ENCODE peak calls at places on chromosomes 2 and 18, in four cellular contexts. G, R, T and X are unnamed samples.

GRCh38 chr2:70472256-70472905 is 81.2 kb downstream of the TGFA start:
- DNase-seq in G (no peak), R (peak; percentile 35), T (no peak), X (no peak)

GRCh38 chr2:112891333-112891950 is 19.5 kb upstream of the IL37 start:
- DNase-seq in G (no peak), R (peak; percentile 89), T (no peak), X (no peak)

GRCh38 chr2:11578081-11578948 is 44.5 kb downstream of the GREB1 start:
- DNase-seq in G (no peak), R (no peak), T (no peak), X (no peak)

GRCh38 chr2:48448274-48449061 is 81.5 kb upstream of the STON1 start:
- DNase-seq in G (peak; percentile 89), R (no peak), T (peak; percentile 71), X (no peak)

GRCh38 chr2:30239308-30240161 is 8.2 kb downstream of the LBH start:
- DNase-seq in G (peak; percentile 84), R (peak; percentile 89), T (peak; percentile 67), X (peak; percentile 65)

GRCh38 chr18:57859314-57859713 is 56.2 kb upstream of the ATP8B1 start:
- DNase-seq in G (peak; percentile 26), R (peak; percentile 68), T (no peak), X (no peak)

GRCh38 chr2:147348886-147349285 is 495.9 kb upstream of the ACVR2A start:
- DNase-seq in G (no peak), R (no peak), T (no peak), X (no peak)

GRCh38 chr2:71882949-71883472 is 264.7 kb downstream of the CYP26B1 start:
- DNase-seq in G (peak; percentile 94), R (peak; percentile 14), T (peak; percentile 78), X (no peak)

GRCh38 chr2:74328573-74328972 is 14.6 kb downstream of the SLC4A5 start:
- DNase-seq in G (no peak), R (no peak), T (no peak), X (no peak)

GRCh38 chr18:23776306-23776705 is 87.1 kb downstream of the LAMA3 start:
- DNase-seq in G (no peak), R (no peak), T (no peak), X (no peak)

GRCh38 chr18:27075828-27076227 is 109.3 kb downstream of the CHST9 start:
- DNase-seq in G (no peak), R (no peak), T (no peak), X (no peak)

GRCh38 chr2:204635478-204635877 is 90.2 kb downstream of the PARD3B start:
- DNase-seq in G (no peak), R (no peak), T (no peak), X (no peak)

GRCh38 chr18:63908858-63909257 is 1.1 kb downstream of the SERPINB10 start:
- DNase-seq in G (no peak), R (no peak), T (no peak), X (no peak)

GRCh38 chr2:223084873-223085272 is 32.9 kb downstream of the KCNE4 start:
- DNase-seq in G (no peak), R (peak; percentile 62), T (peak; percentile 41), X (no peak)

GRCh38 chr2:12493031-12493513 is 223.7 kb upstream of the TRIB2 start:
- DNase-seq in G (peak; percentile 57), R (peak; percentile 96), T (peak; percentile 93), X (no peak)

GRCh38 chr2:39665811-39666488 is at the start of gene TMEM178A:
- DNase-seq in G (peak; percentile 15), R (peak; percentile 70), T (no peak), X (no peak)

GRCh38 chr2:39730685-39731302 is 48.3 kb downstream of the THUMPD2 start:
- DNase-seq in G (peak; percentile 46), R (peak; percentile 74), T (peak; percentile 35), X (no peak)

GRCh38 chr2:37317746-37318145 is 6.9 kb downstream of the PRKD3 start:
- DNase-seq in G (no peak), R (no peak), T (no peak), X (no peak)

GRCh38 chr18:57737661-57738060 is 65.5 kb downstream of the ATP8B1 start:
- DNase-seq in G (peak; percentile 99), R (no peak), T (peak; percentile 99), X (no peak)

GRCh38 chr2:96261328-96262003 is 4.3 kb downstream of the TMEM127 start:
- DNase-seq in G (no peak), R (no peak), T (no peak), X (no peak)

GRCh38 chr2:222671259-222672067 is at the start of gene MOGAT1:
- DNase-seq in G (peak; percentile 14), R (peak; percentile 83), T (no peak), X (no peak)

GRCh38 chr2:30293303-30293912 is 62.1 kb downstream of the LBH start:
- DNase-seq in G (peak; percentile 82), R (peak; percentile 53), T (peak; percentile 100), X (no peak)

GRCh38 chr2:52881606-52882005 is 886.0 kb upstream of the CHAC2 start:
- DNase-seq in G (peak; percentile 67), R (no peak), T (peak; percentile 91), X (no peak)

GRCh38 chr18:77749189-77749588 is 499.5 kb downstream of the GALR1 start:
- DNase-seq in G (no peak), R (peak; percentile 34), T (no peak), X (no peak)

GRCh38 chr2:201433389-201433995 is 17.8 kb downstream of the TRAK2 start:
- DNase-seq in G (no peak), R (peak; percentile 68), T (no peak), X (no peak)

GRCh38 chr18:2570772-2571199 is 519 bp downstream of the METTL4 start:
- DNase-seq in G (peak; percentile 83), R (peak; percentile 82), T (peak; percentile 64), X (no peak)

DNA sequence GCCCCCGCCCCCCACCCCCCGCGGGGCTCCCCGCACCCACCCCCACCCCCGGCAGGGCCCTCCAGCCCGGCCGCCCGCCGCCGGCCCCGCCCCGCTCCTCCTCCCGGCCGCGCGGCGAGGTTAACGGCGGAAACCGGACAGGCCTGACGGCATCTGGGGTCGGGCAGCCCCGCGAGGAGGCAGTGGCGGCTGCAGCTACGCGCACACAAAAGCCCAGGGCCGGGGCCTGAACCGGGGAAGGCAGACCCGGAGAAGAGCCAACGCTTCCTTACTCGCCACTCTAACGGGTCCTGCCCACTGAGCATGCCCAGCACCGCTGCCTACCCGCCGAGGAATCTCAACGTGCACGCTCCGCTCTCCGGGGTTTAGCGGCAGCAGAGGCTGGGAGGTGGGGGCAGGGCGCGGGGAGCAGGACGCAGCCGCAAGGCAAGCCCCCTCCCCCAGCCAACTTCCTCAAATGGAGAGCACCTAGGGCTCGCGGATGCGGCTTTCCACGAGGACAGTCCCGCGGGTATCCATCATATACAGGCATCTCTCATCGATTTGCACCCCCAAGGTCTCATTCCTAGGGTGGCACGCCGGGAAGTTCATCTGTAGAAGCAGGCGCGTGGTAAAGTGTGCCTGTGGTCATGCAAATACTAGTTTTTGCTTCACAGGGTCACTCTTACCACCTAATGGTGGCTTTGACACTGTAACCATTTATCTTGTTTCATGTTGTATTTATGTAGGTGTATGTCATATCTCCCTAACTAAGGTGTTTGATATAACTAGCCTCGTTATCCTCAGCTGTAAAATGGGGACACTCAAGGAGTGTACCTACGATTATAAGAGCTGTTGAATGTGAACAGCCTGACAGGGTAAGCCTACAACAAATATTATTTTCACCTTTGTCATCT is at the start of gene MEMO1:
- DNase-seq in G (peak; percentile 94), R (peak; percentile 98), T (peak; percentile 92), X (peak; percentile 90)
- H3K4ac ChIP-seq in G (peak within 1 kb of the TSS; percentile 85), R (no peak within 1 kb of the TSS), T (peak within 1 kb of the TSS; percentile 91), X (peak within 1 kb of the TSS; percentile 53)

DNA sequence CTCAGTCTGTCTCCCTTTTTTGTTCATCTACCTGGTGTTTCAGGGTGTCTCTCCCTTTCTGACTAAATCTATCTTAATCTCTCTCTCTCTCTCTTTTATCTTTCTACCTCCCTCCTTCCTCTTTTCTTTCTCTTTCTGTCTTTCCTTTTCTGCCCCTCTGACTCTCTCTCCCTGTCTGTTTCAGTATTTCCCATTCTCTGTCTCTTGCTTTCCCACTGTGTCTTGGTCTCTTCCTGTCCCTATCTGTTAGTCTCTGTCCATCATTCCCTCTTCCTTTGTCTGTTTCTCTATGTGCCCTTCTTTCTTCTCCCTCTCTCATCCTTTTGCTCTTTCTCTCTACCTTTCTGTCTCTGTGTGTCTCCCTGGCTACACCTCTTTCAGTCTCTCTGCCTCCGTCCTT is 56.7 kb downstream of the R3HDM1 start:
- DNase-seq in G (no peak), R (no peak), T (no peak), X (no peak)
- H3K23ac ChIP-seq in G (no peak overlapping the region), R (no peak overlapping the region), T (no peak overlapping the region), X (no peak overlapping the region)

GRCh38 chr2:213185147-213185822 is 33.9 kb upstream of the IKZF2 start:
- DNase-seq in G (no peak), R (no peak), T (no peak), X (no peak)

GRCh38 chr2:213188533-213188867 is 37.1 kb upstream of the IKZF2 start:
- DNase-seq in G (no peak), R (no peak), T (no peak), X (no peak)

GRCh38 chr2:213187386-213187785 is 36.0 kb upstream of the IKZF2 start:
- DNase-seq in G (no peak), R (no peak), T (peak; percentile 24), X (no peak)

GRCh38 chr2:213187833-213188532 is 36.6 kb upstream of the IKZF2 start:
- DNase-seq in G (peak; percentile 54), R (peak; percentile 98), T (peak; percentile 60), X (peak; percentile 80)

DNA sequence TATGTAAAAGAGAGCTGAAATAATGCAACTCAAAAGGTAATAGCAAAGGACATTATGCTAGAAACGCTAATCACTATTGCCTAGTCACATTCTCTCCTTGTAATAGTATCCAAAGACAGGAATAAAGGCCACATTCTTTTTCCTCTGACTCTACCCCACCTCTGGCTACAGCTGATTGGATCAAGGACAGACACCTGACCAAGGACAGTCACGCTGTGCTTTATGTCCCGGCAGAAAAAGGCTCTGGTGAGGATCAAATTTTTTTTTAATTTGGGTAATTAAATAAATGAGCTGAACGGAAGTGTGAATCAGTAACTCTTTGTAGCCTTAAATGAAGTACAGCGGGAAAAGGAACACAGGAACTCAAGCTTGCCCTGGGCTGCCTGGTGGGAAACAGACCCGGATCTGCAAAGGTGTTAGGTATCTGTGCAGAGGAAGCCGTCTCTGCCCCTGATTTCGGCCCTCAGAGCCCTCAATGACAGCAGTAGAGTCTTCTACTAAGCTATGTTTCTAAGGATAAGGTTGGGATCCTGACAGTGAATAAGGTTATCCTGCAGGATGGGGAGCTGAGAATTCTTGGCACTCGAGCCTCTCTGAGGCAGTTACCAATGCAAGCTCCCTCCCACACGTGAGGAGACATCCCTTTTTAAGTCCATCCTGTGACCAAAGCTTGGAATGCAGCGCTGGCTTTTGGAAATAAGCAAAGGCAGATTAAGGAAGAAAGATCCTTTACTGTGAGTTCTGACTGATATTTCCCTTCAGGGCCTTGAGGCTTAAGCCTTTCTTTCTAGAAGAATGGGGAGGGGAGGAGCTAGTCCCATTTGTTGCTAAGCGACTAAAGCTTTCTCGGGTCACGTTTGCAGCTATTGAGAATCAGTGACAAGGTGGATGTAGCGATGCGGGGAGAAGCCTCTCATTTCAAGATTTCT is 37.8 kb upstream of the IKZF2 start:
- DNase-seq in G (peak; percentile 35), R (peak; percentile 95), T (peak; percentile 52), X (peak; percentile 86)
- H4K8ac ChIP-seq in G (peak overlapping the region; percentile 66), R (no peak overlapping the region), T (peak overlapping the region; percentile 77), X (no peak overlapping the region)

GRCh38 chr2:43170733-43171101 is 55.7 kb downstream of the ZFP36L2 start:
- DNase-seq in G (no peak), R (no peak), T (no peak), X (no peak)

GRCh38 chr2:43169987-43170732 is 56.2 kb downstream of the ZFP36L2 start:
- DNase-seq in G (no peak), R (no peak), T (no peak), X (no peak)

GRCh38 chr2:43169091-43169936 is 57.1 kb downstream of the ZFP36L2 start:
- DNase-seq in G (no peak), R (no peak), T (no peak), X (no peak)

GRCh38 chr2:43174368-43175186 is 51.8 kb downstream of the ZFP36L2 start:
- DNase-seq in G (no peak), R (no peak), T (no peak), X (no peak)

GRCh38 chr2:43171789-43172188 is 54.6 kb downstream of the ZFP36L2 start:
- DNase-seq in G (peak; percentile 73), R (no peak), T (peak; percentile 66), X (no peak)
- H3K4ac ChIP-seq in G (no peak overlapping the region), R (no peak overlapping the region), T (no peak overlapping the region), X (no peak overlapping the region)